ENCODE peak calls at places on chromosomes 2 and 18, in five cellular contexts. I is LoVo; P is stimulated activated CD4-positive, alpha-beta T cell treated with anti-CD3 and anti-CD28 coated beads, Interleukin-12 subunit alpha, Interleukin-12 subunit beta, amount 100 ng/mL, for 48 hours; G is HTR-8/SVneo; C is AG09319. L is an unnamed sample.
A peak's percentile ranks its signal among the peaks of the same experiment; 100 is the strongest.

GRCh38 chr2:120685403-120686297 is 50.0 kb upstream of the GLI2 start:
- DNase-seq in I (no peak), C (no peak), P (no peak), G (no peak), L (no peak)

GRCh38 chr2:46653539-46653938 is 174.2 kb downstream of the TMEM247 start:
- DNase-seq in I (no peak), P (no peak), G (no peak), C (no peak), L (no peak)

GRCh38 chr2:16508061-16508851 is 157.4 kb downstream of the CYRIA start:
- DNase-seq in P (no peak), G (no peak), C (no peak), I (peak; percentile 65), L (no peak)

GRCh38 chr2:202196727-202197126 is 41.7 kb downstream of the SUMO1 start:
- DNase-seq in G (no peak), I (no peak), C (no peak), P (no peak), L (no peak)

GRCh38 chr18:67672142-67672541 is 155.6 kb upstream of the DSEL start:
- DNase-seq in G (no peak), I (no peak), P (no peak), C (no peak), L (no peak)

GRCh38 chr18:42425025-42425424 is 470.0 kb downstream of the PIK3C3 start:
- DNase-seq in C (no peak), I (no peak), P (no peak), G (no peak), L (no peak)

GRCh38 chr2:59936031-59936430 is 617.4 kb downstream of the BCL11A start:
- DNase-seq in G (no peak), I (no peak), C (no peak), P (no peak), L (no peak)

GRCh38 chr2:63861220-63861822 is 19.6 kb downstream of the UGP2 start:
- DNase-seq in C (no peak), I (peak; percentile 33), P (no peak), G (no peak), L (peak; percentile 52)